ENCODE peak calls at places on chromosome X, in five cellular contexts. B is OCI-LY7, E is gastrocnemius medialis, T is cardiac muscle cell, Z is neural crest cell. C is an unnamed sample.

GRCh38 chrX:48972214-48973164 is 845 bp upstream of the KCND1 start:
- DNase-seq in T (peak; percentile 70), Z (peak; percentile 15), E (no peak), B (no peak), C (peak; percentile 39)

GRCh38 chrX:56233682-56234081 is 1.5 kb downstream of the KLF8 start:
- DNase-seq in B (no peak), T (peak; percentile 38), E (peak; percentile 51), Z (no peak), C (peak; percentile 84)

GRCh38 chrX:58025979-58026378 is 115.7 kb upstream of the ZXDA start:
- DNase-seq in Z (no peak), B (peak; percentile 59), T (peak; percentile 2), E (no peak), C (peak; percentile 43)

GRCh38 chrX:11664211-11664888 is 1.4 kb downstream of the ARHGAP6 start:
- DNase-seq in T (peak; percentile 21), B (no peak), Z (peak; percentile 2), E (no peak), C (peak; percentile 4)

GRCh38 chrX:129876734-129877395 is 29.1 kb upstream of the UTP14A start:
- DNase-seq in Z (no peak), E (no peak), B (no peak), T (peak; percentile 27), C (peak; percentile 47)

GRCh38 chrX:73262991-73263390 is 48.3 kb upstream of the NAP1L2 start:
- DNase-seq in Z (no peak), E (no peak), B (peak; percentile 4), T (no peak), C (peak; percentile 0)

GRCh38 chrX:103846395-103846794 is 14.3 kb upstream of the RAB9B start:
- DNase-seq in B (no peak), E (no peak), Z (no peak), T (peak; percentile 50), C (no peak)

GRCh38 chrX:105821471-105822081 is 763 bp upstream of the NRK start:
- DNase-seq in T (peak; percentile 50), Z (peak; percentile 16), B (no peak), E (no peak), C (peak; percentile 65)

GRCh38 chrX:124335598-124335997 is 3.1 kb downstream of the TEX13D start:
- DNase-seq in B (no peak), Z (no peak), T (no peak), E (no peak), C (no peak)

GRCh38 chrX:19003756-19004155 is 19.8 kb upstream of the PHKA2 start:
- DNase-seq in Z (no peak), B (no peak), E (no peak), T (no peak), C (peak; percentile 16)

GRCh38 chrX:42567268-42567667 is 210.7 kb downstream of the PPP1R2C start:
- DNase-seq in B (no peak), T (no peak), E (no peak), Z (no peak), C (no peak)

GRCh38 chrX:24124227-24124799 is 25.2 kb upstream of the ZFX start:
- DNase-seq in T (no peak), Z (no peak), B (no peak), E (no peak), C (no peak)

GRCh38 chrX:152641996-152642395 is 4.3 kb downstream of the GABRQ start:
- DNase-seq in B (no peak), E (no peak), T (peak; percentile 5), Z (no peak), C (peak; percentile 1)

GRCh38 chrX:76253432-76253831 is 80.6 kb downstream of the PBDC1 start:
- DNase-seq in T (peak; percentile 53), E (no peak), Z (peak; percentile 1), B (peak; percentile 48), C (peak; percentile 51)

GRCh38 chrX:12894074-12894691 is 12.2 kb upstream of the TLR8 start:
- DNase-seq in T (peak; percentile 38), B (peak; percentile 75), E (no peak), Z (peak; percentile 20), C (peak; percentile 24)

GRCh38 chrX:28278236-28278635 is 297.0 kb upstream of the DCAF8L1 start:
- DNase-seq in B (no peak), E (no peak), Z (no peak), T (no peak), C (no peak)

GRCh38 chrX:133749370-133749769 is 236.0 kb downstream of the GPC3 start:
- DNase-seq in B (no peak), E (no peak), Z (no peak), T (no peak), C (no peak)
- TF ChIP-seq CTCF in B (no peak), E (no peak), Z (no peak), T (no peak), C (no peak)

GRCh38 chrX:38375888-38376287 is 23.5 kb downstream of the OTC start:
- DNase-seq in Z (peak; percentile 1), B (peak; percentile 14), E (no peak), T (peak; percentile 21), C (peak; percentile 28)
- TF ChIP-seq CTCF in Z (peak; percentile 51), B (peak; percentile 67), E (no peak), T (peak; percentile 50), C (peak; percentile 52)

DNA sequence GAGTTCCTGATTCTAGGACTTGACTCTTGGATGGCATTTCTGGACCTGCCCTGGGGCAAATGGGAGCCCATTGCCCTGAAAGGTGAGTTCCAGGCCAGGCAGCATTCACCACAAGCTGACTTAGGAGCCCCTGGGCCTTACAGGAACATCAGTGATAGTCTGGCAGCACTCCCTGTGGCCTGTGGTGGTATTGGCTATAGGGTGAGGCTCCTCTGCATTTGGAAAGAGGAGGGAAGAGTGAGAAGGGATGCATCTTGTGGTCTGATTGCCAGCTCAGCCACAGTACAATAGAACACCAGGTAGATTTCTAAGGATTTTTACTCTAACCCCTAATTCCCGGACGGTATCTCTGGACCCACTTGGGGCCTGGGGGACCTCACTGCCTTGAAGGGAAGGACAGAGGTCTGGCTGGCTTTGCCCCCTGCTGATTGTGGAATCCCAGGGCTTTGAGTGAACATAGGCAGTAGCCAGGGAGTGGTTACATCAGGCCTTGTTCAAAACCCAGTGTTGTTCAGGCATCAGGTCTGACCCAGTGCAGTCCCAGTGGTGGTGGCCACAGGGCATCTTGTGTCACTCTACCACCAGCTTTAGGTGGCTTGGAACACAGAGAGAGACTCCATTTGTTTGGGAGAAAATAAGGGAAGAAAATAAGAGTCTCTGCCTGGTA is 32.9 kb downstream of the MAGED4 start:
- DNase-seq in B (peak; percentile 1), T (no peak), Z (no peak), E (no peak), C (no peak)
- TF ChIP-seq CTCF in B (no peak), T (no peak), Z (peak; percentile 38), E (no peak), C (no peak)

DNA sequence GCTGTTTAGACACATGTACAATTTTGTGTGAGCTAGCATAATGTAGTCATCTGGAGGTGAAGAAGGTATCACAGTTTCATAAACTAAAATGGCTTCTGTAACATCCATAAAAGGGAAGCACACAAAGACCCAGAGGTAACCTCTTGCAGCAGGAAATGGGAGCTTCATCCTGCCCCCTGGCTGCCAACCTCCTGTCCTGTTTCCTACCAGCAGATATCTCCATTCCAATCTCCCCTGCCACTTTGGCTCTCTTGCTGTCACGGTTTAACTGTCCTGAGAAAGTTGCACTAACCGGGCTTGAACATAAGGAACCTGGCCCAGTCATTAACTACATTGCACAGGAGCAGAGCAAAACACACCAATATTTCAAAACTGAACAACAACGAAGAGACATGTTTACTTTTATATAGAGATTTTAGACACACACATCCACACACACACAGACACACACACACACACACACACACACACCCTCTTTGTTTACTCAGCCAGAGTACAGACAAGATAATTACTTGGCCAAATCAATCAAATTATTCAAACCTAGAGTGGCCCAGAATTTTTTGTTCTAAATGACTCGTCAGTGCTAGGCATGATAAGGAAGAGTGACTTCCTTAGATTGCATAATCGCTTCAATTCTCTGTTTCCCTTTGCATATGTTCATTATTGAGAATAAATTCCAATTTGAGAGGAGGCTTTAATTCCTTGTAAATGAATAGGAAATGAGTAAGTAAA is 24.2 kb downstream of the MID2 start:
- DNase-seq in Z (no peak), B (no peak), T (no peak), E (no peak), C (peak; percentile 18)
- TF ChIP-seq CTCF in Z (no peak), B (no peak), T (no peak), E (peak; percentile 13), C (peak; percentile 21)

GRCh38 chrX:144791298-144791697 is 456.0 kb upstream of the SPANXN1 start:
- DNase-seq in T (no peak), E (no peak), B (no peak), Z (no peak), C (peak; percentile 31)
- TF ChIP-seq CTCF in T (no peak), E (no peak), B (no peak), Z (no peak), C (no peak)

GRCh38 chrX:25442501-25442900 is 426.7 kb upstream of the ARX start:
- DNase-seq in Z (no peak), B (no peak), T (no peak), E (no peak), C (peak; percentile 4)
- TF ChIP-seq CTCF in Z (peak; percentile 32), B (no peak), T (no peak), E (no peak), C (no peak)

GRCh38 chrX:46666831-46667230 is 92.1 kb downstream of the SLC9A7 start:
- DNase-seq in T (no peak), Z (no peak), B (no peak), E (no peak), C (no peak)

GRCh38 chrX:46662188-46662587 is 88.6 kb downstream of the CHST7 start:
- DNase-seq in E (no peak), B (no peak), Z (no peak), T (no peak), C (no peak)

GRCh38 chrX:46670316-46670715 is 88.6 kb downstream of the SLC9A7 start:
- DNase-seq in B (no peak), E (no peak), T (no peak), Z (no peak), C (no peak)

GRCh38 chrX:46662594-46662993 is 89.0 kb downstream of the CHST7 start:
- DNase-seq in T (no peak), E (no peak), B (no peak), Z (no peak), C (no peak)

GRCh38 chrX:46665232-46666162 is 91.9 kb downstream of the CHST7 start:
- DNase-seq in E (no peak), Z (no peak), B (no peak), T (no peak), C (peak; percentile 77)
- TF ChIP-seq CTCF in E (no peak), Z (no peak), B (no peak), T (no peak), C (no peak)

GRCh38 chrX:68488657-68489056 is 10.2 kb upstream of the YIPF6 start:
- DNase-seq in E (no peak), T (no peak), B (no peak), Z (no peak), C (no peak)

GRCh38 chrX:68487924-68488323 is 10.9 kb upstream of the YIPF6 start:
- DNase-seq in T (no peak), E (no peak), B (no peak), Z (no peak), C (no peak)

GRCh38 chrX:68492583-68492982 is 6.3 kb upstream of the YIPF6 start:
- DNase-seq in E (no peak), B (no peak), Z (no peak), T (no peak), C (no peak)

GRCh38 chrX:68487254-68487653 is 11.6 kb upstream of the YIPF6 start:
- DNase-seq in E (no peak), T (no peak), B (no peak), Z (no peak), C (no peak)

GRCh38 chrX:68490644-68491043 is 8.2 kb upstream of the YIPF6 start:
- DNase-seq in B (no peak), E (no peak), Z (no peak), T (peak; percentile 34), C (peak; percentile 36)
- TF ChIP-seq CTCF in B (peak; percentile 18), E (no peak), Z (peak; percentile 53), T (peak; percentile 45), C (peak; percentile 51)

GRCh38 chrX:9873952-9874351 is 87.7 kb downstream of the SHROOM2 start:
- DNase-seq in T (no peak), E (no peak), B (peak; percentile 45), Z (no peak), C (peak; percentile 44)
- TF ChIP-seq CTCF in T (peak; percentile 51), E (no peak), B (peak; percentile 74), Z (peak; percentile 60), C (peak; percentile 63)